ENCODE peak calls at places on chromosomes 6 and 20, in five cellular contexts. W is GM12864, I is fibroblast of villous mesenchyme, S is fibroblast of lung, U is body of pancreas. N is an unnamed sample.

GRCh38 chr6:78502386-78502887 is 364.9 kb upstream of the IRAK1BP1 start:
- DNase-seq in W (no peak), I (no peak), S (no peak), U (no peak), N (no peak)

GRCh38 chr20:62358728-62359490 is 8.2 kb downstream of the LAMA5 start:
- DNase-seq in W (no peak), I (no peak), S (no peak), U (no peak), N (no peak)

GRCh38 chr6:130725551-130725950 is 101.7 kb upstream of the SMLR1 start:
- DNase-seq in W (no peak), I (no peak), S (no peak), U (no peak), N (no peak)

GRCh38 chr20:37406010-37406998 is 60.4 kb downstream of the SRC start:
- DNase-seq in W (no peak), I (peak), S (peak), U (peak), N (peak)

GRCh38 chr6:17015144-17015543 is 86.7 kb upstream of the STMND1 start:
- DNase-seq in W (peak), I (peak), S (peak), U (no peak), N (peak)

GRCh38 chr6:37694259-37694658 is 3.4 kb downstream of the MDGA1 start:
- DNase-seq in W (no peak), I (no peak), S (no peak), U (no peak), N (no peak)

GRCh38 chr20:23147964-23148720 is 62.0 kb upstream of the CD93 start:
- DNase-seq in W (peak), I (peak), S (peak), U (no peak), N (peak)

GRCh38 chr6:99330159-99330558 is 19.3 kb downstream of the FAXC start:
- DNase-seq in W (peak), I (peak), S (peak), U (peak), N (peak)

GRCh38 chr6:63427951-63428350 is 108.2 kb upstream of the LGSN start:
- DNase-seq in W (no peak), I (no peak), S (no peak), U (no peak), N (no peak)

GRCh38 chr6:31836676-31837611 is 9.4 kb downstream of the HSPA1B start:
- DNase-seq in W (no peak), I (peak), S (no peak), U (no peak), N (no peak)

GRCh38 chr6:83467620-83468036 is 36.8 kb upstream of the ME1 start:
- DNase-seq in W (no peak), I (no peak), S (no peak), U (peak), N (no peak)

DNA sequence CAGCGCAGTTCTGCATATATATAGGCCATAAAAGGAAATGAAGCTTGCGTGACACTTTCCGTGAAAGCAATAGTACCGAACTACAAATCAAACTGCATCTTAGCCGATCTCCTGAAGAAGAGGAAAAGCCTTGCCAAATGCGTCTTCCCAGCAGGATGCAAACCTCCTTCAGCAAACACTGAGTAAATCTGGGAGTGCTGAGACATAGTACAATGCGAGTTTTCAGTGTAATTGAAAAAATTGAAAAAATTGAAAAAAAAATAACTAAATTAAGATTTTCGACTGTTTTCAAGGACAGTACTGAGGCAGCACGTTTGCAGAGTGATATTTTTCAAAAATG is 13.4 kb downstream of the RPP21 start:
- DNase-seq in W (no peak), I (no peak), S (no peak), U (no peak), N (no peak)
- H3K4me3 ChIP-seq in W (no peak), I (no peak), S (peak), U (no peak), N (no peak)

DNA sequence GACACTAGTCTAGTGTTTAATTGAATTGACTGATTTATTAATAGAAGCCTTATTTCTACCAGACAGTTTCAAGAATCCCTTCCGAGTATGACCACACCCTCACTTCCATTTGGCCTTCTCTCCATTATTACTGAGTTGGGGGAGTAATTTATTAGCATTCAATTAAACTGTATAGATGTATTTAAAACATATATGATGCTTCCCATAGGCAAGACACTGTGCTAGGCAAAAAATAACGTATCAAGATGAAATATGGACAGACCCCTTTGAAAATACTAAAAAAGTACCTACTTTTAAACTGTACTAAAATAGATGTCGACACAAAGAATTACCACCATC is 112.9 kb upstream of the PHACTR1 start:
- DNase-seq in W (no peak), I (no peak), S (no peak), U (no peak), N (no peak)
- TF ChIP-seq CTCF in W (no peak), I (no peak), S (no peak), U (no peak), N (no peak)

GRCh38 chr6:152471459-152472070 is 165.6 kb downstream of the SYNE1 start:
- DNase-seq in W (no peak), I (no peak), S (peak), U (no peak), N (no peak)
- H3K4me3 ChIP-seq in W (no peak), I (peak), S (peak), U (no peak), N (no peak)

DNA sequence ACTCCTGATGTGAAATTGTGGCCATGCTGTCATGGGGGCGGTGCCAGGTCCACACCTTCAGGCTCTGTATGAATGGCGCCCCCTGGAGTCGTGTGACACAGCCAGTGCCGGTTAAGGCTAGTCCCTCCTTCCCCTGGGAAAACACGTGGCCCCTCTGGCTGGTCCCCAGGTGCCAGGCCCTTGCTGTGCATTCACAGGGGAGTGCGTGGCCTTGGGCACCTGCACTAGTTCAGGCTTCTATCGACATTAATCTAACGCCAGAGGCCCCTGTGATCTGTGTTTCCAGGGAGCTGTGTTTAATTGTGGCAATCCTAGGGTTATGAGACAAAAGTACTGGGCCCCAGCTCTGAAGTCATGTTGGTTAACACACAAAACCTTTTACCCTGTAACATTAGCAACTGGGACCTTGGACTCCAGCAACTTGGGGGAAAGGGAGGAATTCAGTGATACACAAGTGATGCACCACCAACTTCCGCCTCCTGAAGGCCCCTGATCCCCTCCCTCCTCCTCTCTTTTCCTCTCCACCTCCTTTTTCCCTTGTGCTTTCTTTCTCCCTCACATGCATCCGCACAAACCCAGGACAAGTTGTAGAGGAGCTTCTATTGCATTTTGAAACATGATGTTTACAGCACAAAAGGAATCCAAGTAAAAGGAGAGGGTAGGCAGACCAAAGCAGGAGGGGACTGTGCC is 74.0 kb downstream of the SSR1 start:
- DNase-seq in W (peak), I (peak), S (peak), U (peak), N (peak)
- TF ChIP-seq CTCF in W (peak), I (peak), S (peak), U (peak), N (peak)

DNA sequence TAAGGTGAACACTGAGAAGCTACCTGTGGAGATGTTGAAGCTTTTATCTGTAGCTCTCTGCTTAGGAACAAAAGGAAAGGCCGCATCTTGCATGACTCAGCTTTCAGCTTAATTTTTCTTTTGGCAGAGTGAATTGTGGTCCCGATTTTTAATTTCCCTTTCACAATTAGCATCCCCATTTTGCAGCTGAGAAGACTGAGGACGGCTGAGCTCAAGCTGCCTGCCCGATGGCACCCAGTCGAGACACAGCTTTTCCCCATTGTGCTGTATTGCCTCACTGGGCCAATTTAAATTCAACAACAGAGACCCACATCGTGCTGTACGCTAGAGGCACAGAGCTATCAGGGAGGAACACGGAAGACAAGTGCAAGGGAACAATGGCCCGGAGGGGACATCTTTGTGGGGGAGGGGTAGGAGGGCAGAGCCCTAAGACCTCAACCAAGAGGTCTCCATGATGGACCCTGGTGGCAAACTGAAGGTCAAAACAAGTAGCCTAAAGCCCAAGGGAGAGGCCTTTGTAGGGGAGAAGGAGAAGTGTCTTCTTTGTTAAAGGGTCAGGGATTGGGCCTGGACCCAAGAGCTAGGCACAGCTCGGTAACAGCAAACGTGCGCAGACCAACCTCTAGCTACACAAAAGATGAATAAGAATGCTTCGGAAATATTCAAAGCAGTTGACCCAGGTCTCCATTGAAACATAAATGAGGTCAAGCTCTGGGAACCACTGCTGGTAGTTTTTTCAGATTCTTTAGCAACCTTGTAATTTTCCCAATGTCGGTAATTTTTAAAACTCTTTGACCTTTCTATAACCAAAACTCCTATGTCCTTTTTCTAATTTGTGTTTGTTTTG is 13.3 kb upstream of the QKI start:
- DNase-seq in W (no peak), I (no peak), S (no peak), U (no peak), N (no peak)
- H3K4me3 ChIP-seq in W (no peak), I (no peak), S (no peak), U (no peak), N (no peak)

GRCh38 chr6:34423254-34423653 is 2.6 kb downstream of the RPS10 start:
- DNase-seq in W (no peak), I (no peak), S (peak), U (no peak), N (no peak)

GRCh38 chr6:34425132-34425497 is 754 bp downstream of the RPS10 start:
- DNase-seq in W (no peak), I (peak), S (peak), U (peak), N (peak)

GRCh38 chr6:34424200-34425131 is 1.4 kb downstream of the RPS10 start:
- DNase-seq in W (no peak), I (no peak), S (no peak), U (no peak), N (no peak)

GRCh38 chr6:34425498-34426410 is at the start of gene RPS10:
- DNase-seq in W (peak), I (peak), S (peak), U (peak), N (peak)
- TF ChIP-seq CTCF in W (no peak), I (no peak), S (no peak), U (peak), N (no peak)

GRCh38 chr6:52962701-52963100 is 32.4 kb downstream of the GSTA4 start:
- DNase-seq in W (no peak), I (no peak), S (no peak), U (no peak), N (no peak)
- H3K4me3 ChIP-seq in W (no peak), I (no peak), S (no peak), U (no peak), N (no peak)

N was measured in GM12865.